ENCODE peak calls at places on chromosome 20, in eight cellular contexts. F is prostate gland, G is esophagus squamous epithelium, Q is HCT116, I is A549, B is tibial nerve, V is ovary, T is endothelial cell of umbilical vein. D is an unnamed sample. For H3K4me1, the result is how much of the 10 kb centered on the place peaks cover.

GRCh38 chr20:48785801-48786200 is 42.0 kb downstream of the PREX1 start:
- DNase-seq in Q (no peak), V (no peak), B (no peak), T (no peak), F (no peak), I (no peak), G (no peak), D (no peak)

GRCh38 chr20:10876558-10876957 is 202.8 kb upstream of the JAG1 start:
- DNase-seq in Q (no peak), I (no peak), T (no peak), V (no peak), B (no peak), F (no peak), G (no peak), D (no peak)

GRCh38 chr20:37539956-37540455 is 12.3 kb upstream of the BLCAP start:
- DNase-seq in T (no peak), Q (no peak), B (no peak), F (no peak), G (no peak), V (no peak), I (no peak), D (no peak)

GRCh38 chr20:57012691-57013090 is 253.8 kb downstream of the BMP7 start:
- DNase-seq in Q (no peak), F (no peak), G (no peak), B (no peak), V (no peak), T (no peak), I (no peak), D (no peak)

GRCh38 chr20:45489083-45489531 is 19.6 kb downstream of the WFDC2 start:
- DNase-seq in T (peak), V (no peak), B (no peak), G (no peak), I (no peak), Q (peak), F (no peak), D (no peak)

GRCh38 chr20:32064667-32065066 is 12.6 kb downstream of the HCK start:
- DNase-seq in I (no peak), G (no peak), Q (no peak), F (no peak), V (no peak), T (no peak), B (no peak), D (peak)

GRCh38 chr20:539236-539635 is 4.4 kb downstream of the CSNK2A1 start:
- DNase-seq in B (no peak), G (no peak), Q (no peak), V (no peak), I (no peak), F (no peak), T (no peak), D (no peak)

GRCh38 chr20:12592756-12593155 is 416.0 kb upstream of the SPTLC3 start:
- DNase-seq in Q (no peak), F (no peak), T (no peak), G (no peak), I (no peak), B (no peak), V (no peak), D (no peak)

GRCh38 chr20:63639093-63639860 is 12.4 kb upstream of the GMEB2 start:
- DNase-seq in I (no peak), T (no peak), F (no peak), G (no peak), Q (no peak), V (no peak), B (no peak), D (no peak)

GRCh38 chr20:8187740-8188139 is 55.7 kb downstream of the PLCB1 start:
- DNase-seq in I (no peak), F (no peak), T (no peak), V (no peak), B (no peak), G (no peak), Q (no peak), D (no peak)

GRCh38 chr20:40331699-40332098 is 357.3 kb downstream of the MAFB start:
- DNase-seq in G (no peak), F (peak), V (no peak), Q (no peak), I (no peak), B (no peak), T (peak), D (no peak)

GRCh38 chr20:50163570-50164317 is 10.2 kb upstream of the PEDS1 start:
- DNase-seq in B (peak), Q (no peak), F (no peak), V (no peak), T (no peak), G (no peak), I (no peak), D (peak)

GRCh38 chr20:8130840-8131526 is 1.1 kb upstream of the PLCB1 start:
- DNase-seq in F (no peak), B (no peak), G (no peak), Q (no peak), T (no peak), I (no peak), V (no peak), D (no peak)

GRCh38 chr20:10430000-10430466 is 4.0 kb downstream of the MKKS start:
- DNase-seq in Q (no peak), V (no peak), G (no peak), T (no peak), F (no peak), B (no peak), I (peak), D (no peak)

GRCh38 chr20:38218566-38218885 is 42.0 kb downstream of the KIAA1755 start:
- DNase-seq in G (no peak), F (no peak), V (no peak), T (no peak), I (no peak), Q (no peak), B (no peak), D (no peak)

GRCh38 chr20:36585410-36586125 is 12.2 kb downstream of the TGIF2 start:
- DNase-seq in V (no peak), Q (no peak), F (no peak), I (no peak), B (no peak), T (no peak), G (no peak), D (no peak)

GRCh38 chr20:24681634-24682495 is 212.4 kb downstream of the SYNDIG1 start:
- DNase-seq in G (no peak), F (no peak), T (no peak), I (no peak), V (no peak), Q (no peak), B (no peak), D (no peak)

GRCh38 chr20:46260480-46260879 is 47.8 kb downstream of the CDH22 start:
- DNase-seq in G (no peak), B (no peak), T (no peak), I (no peak), V (no peak), F (peak), Q (no peak), D (peak)

GRCh38 chr20:61808497-61808896 is 257.2 kb downstream of the TAF4 start:
- DNase-seq in I (no peak), B (no peak), V (no peak), G (no peak), Q (no peak), F (no peak), T (no peak), D (no peak)
- H3K4me1 ChIP-seq in I (under half), B (under half), V (under half), G (under half), Q (under half), F (under half), T (under half), D (under half)

GRCh38 chr20:59063358-59064213 is 21.0 kb upstream of the PRELID3B start:
- DNase-seq in G (no peak), B (no peak), T (peak), Q (peak), V (peak), F (no peak), I (peak), D (no peak)
- TF ChIP-seq POLR2A in G (no peak), B (no peak), T (no peak), Q (no peak), V (no peak), F (no peak), I (no peak), D (no peak)

GRCh38 chr20:19210426-19211155 is 1.9 kb upstream of the SLC24A3 start:
- DNase-seq in G (no peak), B (no peak), Q (no peak), I (no peak), V (peak), T (no peak), F (no peak), D (no peak)

GRCh38 chr20:19213946-19214490 is 1.6 kb downstream of the SLC24A3 start:
- DNase-seq in V (no peak), Q (no peak), F (no peak), B (no peak), I (no peak), T (no peak), G (no peak), D (no peak)

GRCh38 chr20:19211252-19211651 is 1.2 kb upstream of the SLC24A3 start:
- DNase-seq in B (no peak), I (no peak), V (no peak), G (no peak), Q (no peak), T (no peak), F (no peak), D (no peak)

GRCh38 chr20:19212524-19213502 is at the start of gene SLC24A3:
- DNase-seq in V (peak), I (peak), G (no peak), T (no peak), F (peak), Q (no peak), B (no peak), D (peak)

GRCh38 chr20:19211661-19212523 is 550 bp upstream of the SLC24A3 start:
- DNase-seq in T (no peak), G (no peak), B (no peak), Q (no peak), F (peak), V (peak), I (no peak), D (no peak)
- TF ChIP-seq CTCF in T (no peak), G (peak), B (no peak), Q (no peak), F (peak), V (no peak), I (no peak), D (no peak)

GRCh38 chr20:51528263-51529026 is 14.1 kb downstream of the NFATC2 start:
- DNase-seq in Q (no peak), I (no peak), F (no peak), G (no peak), V (no peak), T (peak), B (no peak), D (no peak)
- H3K4me1 ChIP-seq in Q (under half), I (under half), F (under half), G (under half), V (under half), T (under half), B (under half), D (under half)

GRCh38 chr20:44407402-44408184 is 52.1 kb downstream of the HNF4A start:
- DNase-seq in B (no peak), Q (peak), T (no peak), F (peak), I (peak), V (no peak), G (no peak), D (no peak)
- TF ChIP-seq POLR2A in B (no peak), Q (no peak), T (no peak), F (peak), I (no peak), V (no peak), G (no peak), D (no peak)